ENCODE peak calls at places on chromosome 22, in eight cellular contexts. T is uterus, M is body of pancreas, U is HCT116, K is A549, H is mucosa of descending colon, Y is fibroblast of lung, W is suprapubic skin. Q is an unnamed sample.

GRCh38 chr22:49408102-49408836 is 419.4 kb downstream of the BRD1 start:
- DNase-seq in Y (no peak), T (no peak), W (peak; percentile 13), M (no peak), U (no peak), H (no peak), K (no peak), Q (no peak)

GRCh38 chr22:40612291-40612740 is 24.2 kb downstream of the MRTFA start:
- DNase-seq in U (no peak), M (no peak), K (no peak), Y (no peak), T (no peak), H (no peak), W (no peak), Q (no peak)

GRCh38 chr22:26887456-26887855 is 230.1 kb downstream of the MIAT start:
- DNase-seq in K (no peak), U (no peak), T (no peak), W (no peak), Y (peak; percentile 4), M (no peak), H (no peak), Q (peak; percentile 46)

GRCh38 chr22:44588348-44588747 is 90.3 kb upstream of the RTL6 start:
- DNase-seq in M (no peak), W (peak; percentile 29), Y (no peak), H (no peak), K (no peak), T (no peak), U (no peak), Q (no peak)

GRCh38 chr22:46352691-46353386 is 17.3 kb downstream of the TRMU start:
- DNase-seq in W (no peak), U (no peak), M (peak; percentile 95), Y (no peak), K (peak; percentile 32), H (peak; percentile 22), T (no peak), Q (peak; percentile 75)

GRCh38 chr22:45738206-45738605 is 66.6 kb downstream of the ATXN10 start:
- DNase-seq in T (no peak), H (no peak), W (no peak), M (no peak), U (no peak), Y (no peak), K (no peak), Q (no peak)

GRCh38 chr22:37802310-37803194 is 5.2 kb upstream of the GCAT start:
- DNase-seq in H (peak; percentile 83), Y (peak; percentile 64), M (peak; percentile 83), K (no peak), U (no peak), T (no peak), W (no peak), Q (no peak)

GRCh38 chr22:30325724-30326703 is 727 bp downstream of the TBC1D10A start:
- DNase-seq in M (peak; percentile 47), T (peak; percentile 43), K (no peak), U (no peak), W (peak; percentile 80), H (peak; percentile 72), Y (no peak), Q (no peak)

GRCh38 chr22:50016988-50017700 is 4.6 kb upstream of the IL17REL start:
- DNase-seq in K (no peak), Y (no peak), M (peak; percentile 5), H (no peak), T (peak; percentile 12), W (peak; percentile 39), U (no peak), Q (no peak)

GRCh38 chr22:50735739-50736030 is 2.3 kb upstream of the ACR start:
- DNase-seq in K (no peak), H (no peak), M (no peak), W (no peak), T (no peak), U (no peak), Y (no peak), Q (no peak)

GRCh38 chr22:46063861-46064235 is 86.5 kb upstream of the PPARA start:
- DNase-seq in H (peak; percentile 24), W (peak; percentile 63), T (peak; percentile 47), Y (no peak), K (no peak), U (no peak), M (peak; percentile 73), Q (no peak)

GRCh38 chr22:35085621-35086020 is 19.7 kb downstream of the ISX start:
- DNase-seq in T (no peak), K (no peak), H (no peak), U (no peak), W (no peak), M (no peak), Y (no peak), Q (no peak)

GRCh38 chr22:41256898-41257260 is 16.1 kb upstream of the CHADL start:
- DNase-seq in T (no peak), M (no peak), W (no peak), Y (peak; percentile 45), K (no peak), U (no peak), H (no peak), Q (no peak)

GRCh38 chr22:42271906-42272305 is 1.5 kb upstream of the TCF20 start:
- DNase-seq in T (no peak), W (no peak), M (no peak), Y (no peak), K (no peak), U (no peak), H (no peak), Q (no peak)

GRCh38 chr22:41501209-41501608 is 32.3 kb downstream of the ACO2 start:
- DNase-seq in K (peak; percentile 33), W (no peak), Y (peak; percentile 27), M (no peak), U (no peak), T (no peak), H (no peak), Q (no peak)

GRCh38 chr22:19430890-19431541 is 517 bp downstream of the HIRA start:
- DNase-seq in K (peak; percentile 11), T (no peak), Y (peak; percentile 36), H (peak; percentile 83), M (peak; percentile 66), U (no peak), W (peak; percentile 76), Q (no peak)

GRCh38 chr22:27780161-27780575 is 21.4 kb downstream of the MN1 start:
- DNase-seq in K (no peak), H (no peak), Y (no peak), T (no peak), U (no peak), W (no peak), M (no peak), Q (peak; percentile 26)

GRCh38 chr22:27748355-27749168 is 53.0 kb downstream of the MN1 start:
- DNase-seq in T (peak; percentile 49), Y (peak; percentile 58), K (no peak), W (peak; percentile 46), H (no peak), M (peak; percentile 46), U (no peak), Q (peak; percentile 33)

GRCh38 chr22:26097840-26098239 is 71.4 kb upstream of the SEZ6L start:
- DNase-seq in W (no peak), K (no peak), U (no peak), Y (no peak), T (no peak), M (no peak), H (no peak), Q (no peak)

GRCh38 chr22:50490531-50491308 is 4.1 kb downstream of the MIOX start:
- DNase-seq in T (no peak), U (no peak), H (no peak), W (no peak), K (no peak), Y (no peak), M (no peak), Q (no peak)

GRCh38 chr22:43276311-43276710 is 66.9 kb downstream of the SCUBE1 start:
- DNase-seq in T (no peak), Y (no peak), K (no peak), H (no peak), W (no peak), U (no peak), M (no peak), Q (no peak)

GRCh38 chr22:41561335-41561734 is 525 bp downstream of the CSDC2 start:
- DNase-seq in K (no peak), W (no peak), U (no peak), T (no peak), Y (no peak), H (no peak), M (peak; percentile 38), Q (no peak)

GRCh38 chr22:17228725-17229126 is 9.5 kb upstream of the ADA2 start:
- DNase-seq in W (no peak), K (no peak), U (no peak), Y (no peak), H (no peak), T (no peak), M (peak; percentile 14), Q (no peak)

GRCh38 chr22:38966379-38966700 is 8.9 kb downstream of the APOBEC3A start:
- DNase-seq in Y (no peak), M (no peak), T (no peak), W (no peak), U (no peak), K (no peak), H (no peak), Q (no peak)
- H3K4me1 ChIP-seq in Y (no peaks in the 10 kb centered on the region), M (peaks cover 23% of the 10 kb centered on the region), T (no peaks in the 10 kb centered on the region), W (peaks cover 16% of the 10 kb centered on the region), U (peaks cover 2% of the 10 kb centered on the region), K (peaks cover 4% of the 10 kb centered on the region), H (peaks cover 5% of the 10 kb centered on the region), Q (no peaks in the 10 kb centered on the region)

DNA sequence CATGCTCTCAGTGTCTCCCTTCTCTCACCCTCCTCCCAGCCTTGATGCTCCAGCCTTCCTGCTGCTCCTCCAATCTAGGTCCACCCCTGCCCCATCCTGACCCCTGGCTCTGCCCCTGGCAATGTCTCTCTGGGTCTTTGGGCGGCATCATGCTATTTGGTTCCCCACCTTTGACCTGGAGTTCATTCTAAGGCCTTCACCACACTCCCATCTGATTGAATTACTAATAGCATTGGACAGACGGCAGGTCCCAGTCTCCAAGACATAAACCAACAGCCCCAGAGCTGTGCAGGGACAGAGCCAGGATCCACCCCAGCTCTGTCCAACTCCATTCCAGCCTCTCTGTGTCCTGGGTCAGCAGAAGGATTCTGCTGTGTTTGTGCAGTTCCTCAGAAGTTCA is 7.2 kb downstream of the APOL4 start:
- DNase-seq in T (no peak), W (no peak), K (no peak), Y (no peak), H (no peak), M (no peak), U (no peak), Q (no peak)
- H3K4me1 ChIP-seq in T (peaks cover 5% of the 10 kb centered on the region), W (peaks cover 31% of the 10 kb centered on the region), K (no peaks in the 10 kb centered on the region), Y (peaks cover 9% of the 10 kb centered on the region), H (no peaks in the 10 kb centered on the region), M (no peaks in the 10 kb centered on the region), U (no peaks in the 10 kb centered on the region), Q (no peaks in the 10 kb centered on the region)

GRCh38 chr22:20550057-20550817 is 42.8 kb downstream of the MED15 start:
- DNase-seq in U (no peak), M (no peak), W (peak; percentile 48), H (no peak), T (no peak), Y (no peak), K (no peak), Q (no peak)
- H3K4me1 ChIP-seq in U (no peaks in the 10 kb centered on the region), M (peaks cover 32% of the 10 kb centered on the region), W (peaks cover 57% of the 10 kb centered on the region), H (peaks cover 44% of the 10 kb centered on the region), T (peaks cover 47% of the 10 kb centered on the region), Y (peaks cover 47% of the 10 kb centered on the region), K (peaks cover 12% of the 10 kb centered on the region), Q (no peaks in the 10 kb centered on the region)

DNA sequence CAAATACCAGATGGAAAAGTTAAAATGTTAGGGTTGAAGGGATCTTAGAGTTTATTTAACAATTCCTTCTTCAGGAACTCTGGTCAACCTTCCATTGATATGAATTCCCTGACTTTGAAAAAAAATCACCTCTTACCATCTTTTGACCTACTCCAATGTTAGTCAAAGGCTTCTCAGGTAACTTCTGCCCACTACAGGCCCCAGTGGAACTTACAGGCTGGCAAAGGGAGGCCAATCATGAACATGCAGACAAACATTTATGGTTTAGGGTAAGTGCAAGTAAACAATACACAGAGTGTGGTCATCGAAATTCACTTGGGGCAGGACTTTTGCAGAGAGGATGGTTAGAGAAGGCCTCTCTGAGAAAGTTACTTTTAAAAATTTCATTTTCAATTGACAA is 45.1 kb downstream of the SYN3 start:
- DNase-seq in K (no peak), M (no peak), U (no peak), Y (no peak), H (no peak), T (no peak), W (no peak), Q (no peak)
- H3K4me1 ChIP-seq in K (no peaks in the 10 kb centered on the region), M (no peaks in the 10 kb centered on the region), U (no peaks in the 10 kb centered on the region), Y (no peaks in the 10 kb centered on the region), H (no peaks in the 10 kb centered on the region), T (no peaks in the 10 kb centered on the region), W (peaks cover 4% of the 10 kb centered on the region), Q (no peaks in the 10 kb centered on the region)

Q was measured in foreskin keratinocyte.